ENCODE peak calls at places on chromosomes 16 and 17, in four cellular contexts. F, W, K and E are unnamed samples.

GRCh38 chr17:71302721-71303549 is 817.9 kb upstream of the SOX9 start:
- DNase-seq in F (no peak), W (no peak), K (no peak), E (no peak)

GRCh38 chr16:1082266-1082951 is 9.9 kb downstream of the SSTR5 start:
- DNase-seq in F (no peak), K (no peak), W (no peak), E (no peak)

GRCh38 chr17:44913676-44914075 is 1.6 kb downstream of the GFAP start:
- DNase-seq in K (peak), W (no peak), F (no peak), E (no peak)

GRCh38 chr16:58031016-58031800 is 5.7 kb downstream of the MMP15 start:
- DNase-seq in W (no peak), K (no peak), F (no peak), E (no peak)

GRCh38 chr16:75764154-75764768 is 38.0 kb upstream of the CPHXL start:
- DNase-seq in W (peak), F (peak), K (no peak), E (no peak)

GRCh38 chr17:28326114-28326513 is 7.1 kb downstream of the TMEM97 start:
- DNase-seq in W (no peak), F (no peak), K (no peak), E (no peak)

GRCh38 chr17:73304971-73305786 is 6.6 kb downstream of the CDC42EP4 start:
- DNase-seq in F (no peak), W (no peak), K (no peak), E (no peak)

GRCh38 chr17:18921912-18922451 is 30.0 kb upstream of the SLC5A10 start:
- DNase-seq in F (no peak), W (no peak), K (no peak), E (no peak)

GRCh38 chr17:79892457-79893236 is 53.4 kb upstream of the CBX4 start:
- DNase-seq in W (no peak), F (no peak), K (peak), E (no peak)

GRCh38 chr16:87550510-87550961 is 51.8 kb upstream of the JPH3 start:
- DNase-seq in W (peak), K (no peak), F (peak), E (no peak)

GRCh38 chr16:48123104-48123788 is 32.5 kb downstream of the ABCC12 start:
- DNase-seq in K (no peak), W (no peak), F (no peak), E (no peak)

GRCh38 chr17:32516450-32516849 is 29.7 kb downstream of the CDK5R1 start:
- DNase-seq in K (no peak), W (no peak), F (no peak), E (no peak)

GRCh38 chr17:27415090-27415795 is 41.0 kb upstream of the KSR1 start:
- DNase-seq in K (no peak), W (no peak), F (no peak), E (no peak)

GRCh38 chr17:27793168-27793905 is 7.0 kb downstream of the NOS2 start:
- DNase-seq in W (peak), K (no peak), F (no peak), E (no peak)

GRCh38 chr16:72989203-72989991 is 58.5 kb downstream of the ZFHX3 start:
- DNase-seq in F (no peak), K (no peak), W (no peak), E (no peak)

GRCh38 chr17:27496501-27496943 is 40.3 kb downstream of the KSR1 start:
- DNase-seq in K (no peak), W (no peak), F (no peak), E (no peak)

GRCh38 chr17:40432864-40433528 is 10.3 kb upstream of the IGFBP4 start:
- DNase-seq in W (no peak), F (no peak), K (peak), E (no peak)

GRCh38 chr17:41392278-41392677 is 5.1 kb downstream of the KRT31 start:
- DNase-seq in F (no peak), W (no peak), K (no peak), E (no peak)

GRCh38 chr16:55179858-55180585 is 144.0 kb upstream of the IRX6 start:
- DNase-seq in K (no peak), W (no peak), F (no peak), E (no peak)

GRCh38 chr17:73546770-73547345 is 97.4 kb downstream of the SDK2 start:
- DNase-seq in K (no peak), F (no peak), W (peak), E (no peak)

GRCh38 chr17:69516911-69517310 is 102.4 kb downstream of the MAP2K6 start:
- DNase-seq in W (no peak), K (no peak), F (no peak), E (no peak)

GRCh38 chr16:87288753-87289362 is 28.3 kb downstream of the C16orf95 start:
- DNase-seq in K (no peak), W (no peak), F (no peak), E (no peak)

GRCh38 chr17:74147966-74148365 is 55.5 kb upstream of the RPL38 start:
- DNase-seq in W (no peak), F (no peak), K (no peak), E (no peak)

GRCh38 chr17:81648013-81648706 is 8.2 kb downstream of the PDE6G start:
- DNase-seq in W (no peak), F (no peak), K (no peak), E (no peak)

GRCh38 chr16:31118223-31119155 is 1.0 kb downstream of the KAT8 start:
- DNase-seq in F (no peak), W (no peak), K (no peak), E (no peak)

GRCh38 chr17:78041401-78042179 is 83.1 kb downstream of the TNRC6C start:
- DNase-seq in F (no peak), W (no peak), K (no peak), E (no peak)

GRCh38 chr17:50423553-50424159 is 2.4 kb upstream of the ACSF2 start:
- DNase-seq in F (no peak), K (no peak), W (no peak), E (no peak)

GRCh38 chr16:30367349-30368009 is 2.8 kb downstream of the TBC1D10B start:
- DNase-seq in F (no peak), W (no peak), K (no peak), E (no peak)

GRCh38 chr16:15981382-15981781 is 32.0 kb downstream of the ABCC1 start:
- DNase-seq in W (no peak), K (no peak), F (no peak), E (no peak)

GRCh38 chr16:66850115-66850815 is 6.1 kb downstream of the CA7 start:
- DNase-seq in W (no peak), F (no peak), K (peak), E (no peak)